ENCODE peak calls at places on chromosomes 6 and 20, in five cellular contexts. P, Q, M, Y and F are unnamed samples.

GRCh38 chr20:22502731-22503191 is 81.6 kb downstream of the FOXA2 start:
- DNase-seq in P (no peak), Q (no peak), M (no peak), Y (no peak), F (no peak)

GRCh38 chr20:15031546-15032351 is 694.3 kb upstream of the FLRT3 start:
- DNase-seq in P (no peak), Q (no peak), M (no peak), Y (no peak), F (no peak)

GRCh38 chr6:120103616-120104015 is 754.1 kb upstream of the MAN1A1 start:
- DNase-seq in P (no peak), Q (no peak), M (no peak), Y (no peak), F (no peak)

GRCh38 chr6:111423960-111424846 is 58.8 kb downstream of the REV3L start:
- DNase-seq in P (peak), Q (peak), M (peak), Y (peak), F (peak)

GRCh38 chr6:6960571-6961251 is 147.1 kb upstream of the RREB1 start:
- DNase-seq in P (no peak), Q (no peak), M (no peak), Y (no peak), F (no peak)

GRCh38 chr6:104955927-104956662 is 812 bp upstream of the LIN28B start:
- DNase-seq in P (no peak), Q (no peak), M (no peak), Y (no peak), F (no peak)

GRCh38 chr6:7108964-7109836 is 1.4 kb downstream of the RREB1 start:
- DNase-seq in P (peak), Q (peak), M (peak), Y (peak), F (no peak)

GRCh38 chr20:63643966-63644365 is 9.3 kb downstream of the STMN3 start:
- DNase-seq in P (no peak), Q (no peak), M (no peak), Y (no peak), F (no peak)

GRCh38 chr6:154675602-154676088 is 57.6 kb upstream of the SCAF8 start:
- DNase-seq in P (peak), Q (peak), M (peak), Y (peak), F (peak)

GRCh38 chr6:2369606-2370005 is 124.2 kb upstream of the GMDS start:
- DNase-seq in P (no peak), Q (no peak), M (no peak), Y (no peak), F (no peak)

GRCh38 chr6:25202505-25202904 is 76.7 kb upstream of the CARMIL1 start:
- DNase-seq in P (peak), Q (peak), M (peak), Y (peak), F (no peak)

GRCh38 chr20:877814-878213 is 38.3 kb downstream of the ANGPT4 start:
- DNase-seq in P (no peak), Q (no peak), M (no peak), Y (no peak), F (no peak)

GRCh38 chr20:48156521-48156920 is 371.2 kb upstream of the SULF2 start:
- DNase-seq in P (no peak), Q (no peak), M (no peak), Y (no peak), F (no peak)

GRCh38 chr6:5457036-5457435 is 195.7 kb downstream of the FARS2 start:
- DNase-seq in P (peak), Q (peak), M (peak), Y (peak), F (no peak)

GRCh38 chr20:36540551-36541211 is 638 bp upstream of the MYL9 start:
- DNase-seq in P (no peak), Q (no peak), M (no peak), Y (no peak), F (no peak)

GRCh38 chr6:455835-456234 is 64.3 kb downstream of the IRF4 start:
- DNase-seq in P (no peak), Q (no peak), M (no peak), Y (no peak), F (no peak)

GRCh38 chr6:100538086-100538485 is 73.4 kb upstream of the SIM1 start:
- DNase-seq in P (peak), Q (no peak), M (no peak), Y (no peak), F (no peak)

GRCh38 chr6:85362652-85363310 is 87.1 kb upstream of the NT5E start:
- DNase-seq in P (no peak), Q (peak), M (peak), Y (peak), F (no peak)

DNA sequence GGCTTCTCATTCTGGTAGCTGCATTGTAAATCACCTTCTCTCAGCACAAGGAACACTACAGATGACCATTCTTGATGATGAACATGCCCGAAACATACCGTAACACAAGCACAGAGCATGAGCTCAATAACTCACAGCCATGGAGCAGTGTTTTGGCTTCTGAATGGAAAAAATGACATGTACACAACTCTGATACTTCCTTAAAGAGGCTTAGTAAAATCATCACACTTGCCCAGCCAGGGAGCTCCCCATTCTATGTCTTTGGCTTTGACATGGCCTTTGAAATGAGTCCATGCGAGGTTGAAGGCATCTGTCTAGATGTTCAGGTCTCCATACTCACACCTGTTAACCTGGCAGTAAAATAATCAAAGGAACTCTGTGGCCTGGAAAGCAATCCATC is 87.6 kb downstream of the MYB start:
- DNase-seq in P (no peak), Q (no peak), M (no peak), Y (no peak), F (no peak)
- H3K4me3 ChIP-seq in P (no peak), Q (no peak), M (no peak), Y (no peak), F (no peak)

GRCh38 chr6:108588586-108588985 is 27.9 kb downstream of the FOXO3 start:
- DNase-seq in P (peak), Q (peak), M (peak), Y (peak), F (no peak)

GRCh38 chr6:108591040-108591816 is 30.5 kb downstream of the FOXO3 start:
- DNase-seq in P (no peak), Q (peak), M (peak), Y (no peak), F (no peak)

GRCh38 chr6:108589244-108589730 is 28.6 kb downstream of the FOXO3 start:
- DNase-seq in P (peak), Q (peak), M (peak), Y (peak), F (no peak)

GRCh38 chr6:108594640-108595039 is 33.9 kb downstream of the FOXO3 start:
- DNase-seq in P (no peak), Q (no peak), M (no peak), Y (no peak), F (no peak)

DNA sequence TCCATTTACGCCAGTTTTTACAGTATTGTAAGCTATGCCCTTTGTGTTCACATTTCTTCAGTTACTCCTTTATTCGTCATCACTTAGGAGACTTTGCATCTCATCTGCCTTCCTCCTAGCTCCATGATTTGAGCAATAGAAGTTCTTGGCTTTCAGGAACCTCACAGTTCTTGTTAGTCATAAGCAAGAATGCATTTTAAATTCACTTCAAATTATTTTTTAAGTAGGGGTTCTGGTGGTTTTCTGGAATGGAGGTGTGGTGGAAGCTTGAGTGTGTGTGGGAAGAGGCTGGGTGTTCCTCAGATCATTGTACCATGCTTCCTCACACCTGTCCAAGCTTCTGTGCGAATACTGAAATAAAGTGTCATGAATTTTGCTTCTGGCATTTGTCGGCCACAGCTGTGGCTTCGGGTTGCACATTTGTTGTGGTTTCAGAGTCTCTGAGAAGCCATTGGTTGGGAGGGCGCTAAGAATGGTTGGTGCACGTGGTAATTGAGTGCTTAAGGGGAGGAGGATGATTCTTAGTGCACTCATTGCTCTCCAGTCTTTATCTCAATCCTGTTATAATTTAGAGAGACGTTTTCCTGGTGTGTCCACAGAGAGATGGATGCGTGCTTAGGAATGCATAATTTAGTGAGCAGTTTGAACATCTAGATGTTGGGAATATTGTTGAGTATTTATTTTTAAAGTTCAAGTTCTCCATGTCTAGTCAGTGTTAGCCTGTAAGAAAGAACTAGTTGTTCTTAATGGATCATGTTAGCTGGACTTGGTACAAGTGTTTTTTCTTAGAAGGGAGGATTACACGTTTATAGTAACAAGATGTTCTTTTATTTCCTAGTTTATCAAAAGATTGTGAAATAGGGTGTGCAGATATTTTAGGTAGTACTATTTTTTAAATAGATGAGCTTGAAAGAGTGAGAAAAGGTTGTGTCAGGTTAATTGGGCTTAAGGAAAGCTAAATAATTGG is 31.9 kb downstream of the FOXO3 start:
- DNase-seq in P (no peak), Q (peak), M (peak), Y (peak), F (peak)
- H3K4me3 ChIP-seq in P (no peak), Q (peak), M (no peak), Y (no peak), F (no peak)

GRCh38 chr6:28586273-28586672 is 60.6 kb downstream of the GPX5 start:
- DNase-seq in P (no peak), Q (no peak), M (no peak), Y (no peak), F (no peak)

GRCh38 chr6:28585335-28585734 is 59.7 kb downstream of the GPX5 start:
- DNase-seq in P (no peak), Q (peak), M (peak), Y (no peak), F (no peak)

GRCh38 chr6:28587746-28588075 is 62.0 kb downstream of the GPX5 start:
- DNase-seq in P (no peak), Q (peak), M (no peak), Y (no peak), F (no peak)

GRCh38 chr6:28589234-28589951 is 63.7 kb downstream of the GPX5 start:
- DNase-seq in P (peak), Q (peak), M (peak), Y (peak), F (peak)

DNA sequence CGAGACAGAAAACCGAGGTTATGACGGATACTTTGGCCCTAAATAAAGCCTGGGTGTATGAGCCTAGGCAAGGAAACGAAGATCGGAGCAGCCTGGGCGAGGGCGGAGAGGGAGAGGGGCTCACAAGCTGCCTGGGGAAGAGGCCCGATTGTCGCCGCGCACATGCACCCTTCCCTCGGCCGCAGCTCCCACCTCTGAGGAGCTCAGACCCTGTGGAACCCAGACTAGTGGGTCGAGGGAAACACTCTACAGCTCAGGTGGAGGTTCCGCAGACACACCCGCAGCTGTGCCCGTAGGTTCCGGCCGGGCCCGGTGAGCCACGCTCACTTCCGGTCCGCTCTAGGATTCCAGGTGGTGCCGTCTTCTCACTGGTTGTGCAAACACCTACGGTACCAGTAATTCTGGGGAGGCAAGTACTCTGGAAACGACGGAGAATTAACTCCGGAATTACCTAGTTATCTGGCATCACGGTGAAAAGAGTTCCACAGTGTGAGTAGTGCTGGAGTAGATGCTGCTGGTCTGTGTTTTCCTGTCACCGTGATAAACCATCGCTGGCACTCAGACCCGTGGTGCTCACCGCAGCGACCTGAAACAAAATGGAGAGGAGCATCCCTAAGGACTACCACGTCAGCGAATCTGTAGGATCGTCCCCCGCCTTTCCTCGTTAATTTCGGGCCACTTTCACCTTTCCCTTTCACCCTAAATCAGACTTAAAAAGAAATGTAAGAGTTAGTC is 61.5 kb downstream of the GPX5 start:
- DNase-seq in P (no peak), Q (peak), M (no peak), Y (no peak), F (no peak)
- H3K4me3 ChIP-seq in P (peak), Q (peak), M (peak), Y (peak), F (no peak)

GRCh38 chr20:49188101-49188784 is at the start of gene STAU1:
- DNase-seq in P (peak), Q (peak), M (peak), Y (peak), F (peak)
- H3K4me3 ChIP-seq in P (peak), Q (peak), M (peak), Y (peak), F (peak)

GRCh38 chr6:28544211-28544610 is 18.5 kb downstream of the GPX5 start:
- DNase-seq in P (no peak), Q (peak), M (no peak), Y (no peak), F (no peak)

GRCh38 chr6:28545955-28546354 is 20.3 kb downstream of the GPX5 start:
- DNase-seq in P (no peak), Q (no peak), M (no peak), Y (no peak), F (no peak)

GRCh38 chr6:28542440-28543293 is 17.0 kb downstream of the GPX5 start:
- DNase-seq in P (peak), Q (peak), M (peak), Y (peak), F (peak)

GRCh38 chr6:28541996-28542395 is 16.3 kb downstream of the GPX5 start:
- DNase-seq in P (no peak), Q (peak), M (no peak), Y (no peak), F (no peak)

GRCh38 chr6:28543671-28544131 is 18.0 kb downstream of the GPX5 start:
- DNase-seq in P (no peak), Q (peak), M (no peak), Y (peak), F (no peak)
- H3K4me3 ChIP-seq in P (peak), Q (peak), M (peak), Y (peak), F (no peak)

GRCh38 chr6:64258752-64259151 is 623.1 kb downstream of the PHF3 start:
- DNase-seq in P (no peak), Q (no peak), M (no peak), Y (no peak), F (no peak)
- H3K4me3 ChIP-seq in P (no peak), Q (no peak), M (no peak), Y (no peak), F (no peak)

DNA sequence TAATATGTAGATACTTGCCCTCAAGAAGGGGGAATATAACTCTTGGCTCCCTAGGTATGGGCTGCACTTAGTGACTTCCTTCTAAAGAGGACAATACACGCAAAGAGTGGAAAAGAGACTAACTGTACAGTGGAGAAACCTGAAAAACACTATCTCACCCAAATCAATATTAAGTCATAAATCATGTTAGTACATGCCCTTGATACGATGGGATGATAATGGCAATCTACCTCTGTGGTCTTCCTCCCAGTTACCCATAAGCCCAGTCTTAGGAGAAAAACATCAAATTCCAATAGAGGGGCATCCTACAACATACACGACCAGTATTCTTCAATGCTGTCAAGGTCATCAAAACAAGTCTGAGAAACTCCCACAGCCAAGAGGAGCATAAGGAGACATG is 1.3 kb downstream of the TRIM26 start:
- DNase-seq in P (no peak), Q (no peak), M (no peak), Y (no peak), F (no peak)
- H3K4me3 ChIP-seq in P (no peak), Q (peak), M (peak), Y (peak), F (peak)

DNA sequence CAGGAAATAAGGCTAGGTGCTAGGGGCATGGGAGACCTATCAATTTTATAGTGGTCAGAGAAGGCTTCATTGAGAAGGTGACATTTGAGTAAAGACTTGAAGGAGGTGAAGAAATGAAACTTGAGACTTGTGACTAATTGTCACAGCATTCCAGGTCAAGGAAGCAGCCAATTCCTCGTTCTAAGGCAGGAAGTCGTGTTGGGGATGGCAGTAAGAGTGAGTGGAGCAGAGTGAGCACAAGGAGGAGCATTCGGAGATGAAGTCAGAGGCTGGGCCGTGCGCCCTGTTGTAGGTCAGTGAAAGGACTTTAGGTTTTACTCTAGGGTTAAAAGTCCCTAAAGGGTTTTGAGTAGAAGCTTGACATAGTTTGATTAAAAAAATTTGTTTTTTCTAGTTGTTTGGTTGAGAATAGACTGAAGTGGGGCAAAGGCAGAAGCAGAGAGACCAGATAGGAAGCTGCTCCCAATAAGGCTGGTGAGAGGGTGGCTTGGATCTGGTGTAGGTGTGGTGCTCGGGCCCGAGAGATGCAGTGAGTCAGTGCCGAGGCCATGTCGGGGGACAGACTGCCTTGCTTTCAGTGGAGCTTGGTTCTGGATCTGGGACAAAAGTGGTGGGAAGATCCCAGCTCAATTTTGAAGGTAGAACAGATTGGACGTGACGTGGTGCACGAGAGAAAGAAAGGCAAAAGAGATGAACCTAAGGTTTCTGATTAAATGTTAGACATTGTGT is 2.6 kb upstream of the RSPH3 start:
- DNase-seq in P (no peak), Q (peak), M (peak), Y (no peak), F (no peak)
- H3K4me3 ChIP-seq in P (no peak), Q (no peak), M (no peak), Y (no peak), F (no peak)